ENCODE peak calls at places on chromosomes 12 and 14, in ten cellular contexts. Z, B, C, M, A, R, I, X, Y and Q are unnamed samples.
A peak's percentile ranks its signal among the peaks of the same experiment; 100 is the strongest.

GRCh38 chr12:12392428-12392827 is 35.5 kb downstream of the BORCS5 start:
- DNase-seq in C (no peak), I (no peak), M (no peak), A (no peak), X (no peak), R (no peak), B (no peak), Y (no peak), Z (no peak), Q (no peak)

GRCh38 chr12:24615967-24616411 is 332.9 kb downstream of the BCAT1 start:
- DNase-seq in M (no peak), I (no peak), X (no peak), Y (no peak), R (no peak), Z (no peak), A (no peak), C (no peak), B (no peak), Q (no peak)

GRCh38 chr12:13283867-13284266 is 87.3 kb downstream of the EMP1 start:
- DNase-seq in Y (no peak), M (no peak), X (no peak), R (no peak), C (no peak), B (no peak), I (no peak), Z (no peak), A (no peak), Q (no peak)

GRCh38 chr14:88985654-88986053 is 161.2 kb downstream of the TTC8 start:
- DNase-seq in Y (no peak), A (no peak), R (no peak), Z (no peak), I (no peak), B (no peak), C (no peak), M (no peak), X (no peak), Q (no peak)

GRCh38 chr12:16165506-16165905 is 112.0 kb downstream of the SLC15A5 start:
- DNase-seq in Z (no peak), B (no peak), M (no peak), I (peak; percentile 49), R (no peak), A (no peak), X (no peak), C (peak; percentile 13), Y (no peak), Q (peak; percentile 59)

GRCh38 chr12:72432037-72432604 is 160.0 kb downstream of the TRHDE start:
- DNase-seq in Y (no peak), Z (no peak), I (no peak), B (no peak), X (no peak), R (no peak), A (no peak), C (no peak), M (no peak), Q (peak; percentile 12)

GRCh38 chr14:65414961-65415589 is 2.5 kb downstream of the FUT8 start:
- DNase-seq in B (no peak), R (no peak), I (peak; percentile 46), A (peak; percentile 6), M (no peak), X (peak; percentile 56), Z (no peak), C (no peak), Y (no peak), Q (peak; percentile 36)

GRCh38 chr12:102885043-102885932 is 31.8 kb downstream of the PAH start:
- DNase-seq in B (no peak), I (no peak), X (no peak), A (no peak), M (no peak), R (no peak), Y (no peak), C (no peak), Z (no peak), Q (no peak)